ENCODE peak calls at places on chromosome 1, in five cellular contexts. O, Z, K, V and F are unnamed samples. For H3K4me1, the result is how much of the 10 kb centered on the place peaks cover.

GRCh38 chr1:234001817-234002216 is 97.3 kb downstream of the SLC35F3 start:
- DNase-seq in V (no peak), K (no peak), O (no peak), Z (no peak), F (no peak)

GRCh38 chr1:19648689-19649088 is 4.6 kb downstream of the NBL1 start:
- DNase-seq in Z (peak), K (no peak), O (peak), V (no peak), F (no peak)

GRCh38 chr1:163082971-163083370 is 13.8 kb downstream of the RGS4 start:
- DNase-seq in O (no peak), V (peak), Z (no peak), K (no peak), F (no peak)

GRCh38 chr1:241507189-241507820 is 12.2 kb downstream of the FH start:
- DNase-seq in V (no peak), K (no peak), O (peak), Z (no peak), F (no peak)

GRCh38 chr1:31412732-31413404 is at the start of gene SERINC2:
- DNase-seq in O (peak), Z (peak), V (no peak), K (no peak), F (no peak)

GRCh38 chr1:175313672-175314225 is 121.2 kb upstream of the KIAA0040 start:
- DNase-seq in O (no peak), Z (no peak), V (no peak), K (no peak), F (no peak)

GRCh38 chr1:234972411-234973191 is 156.0 kb downstream of the TOMM20 start:
- DNase-seq in K (no peak), Z (no peak), V (no peak), O (peak), F (peak)

GRCh38 chr1:25255711-25256577 is 8.7 kb upstream of the RSRP1 start:
- DNase-seq in Z (no peak), V (no peak), O (no peak), K (no peak), F (no peak)

GRCh38 chr1:95668165-95668564 is 434.2 kb downstream of the RWDD3 start:
- DNase-seq in Z (no peak), V (no peak), O (no peak), K (no peak), F (no peak)

GRCh38 chr1:93977546-93977945 is 68.3 kb upstream of the GCLM start:
- DNase-seq in K (peak), Z (no peak), O (peak), V (no peak), F (no peak)

GRCh38 chr1:2523891-2524609 is 2.3 kb downstream of the PANK4 start:
- DNase-seq in V (no peak), O (no peak), Z (no peak), K (no peak), F (no peak)

GRCh38 chr1:62687421-62687902 is 724 bp downstream of the DOCK7 start:
- DNase-seq in K (no peak), V (peak), O (peak), Z (no peak), F (no peak)

GRCh38 chr1:32798191-32798590 is 19.0 kb downstream of the YARS1 start:
- DNase-seq in K (peak), O (peak), Z (no peak), V (no peak), F (no peak)

GRCh38 chr1:201459775-201460174 is 9.2 kb downstream of the PHLDA3 start:
- DNase-seq in K (no peak), O (no peak), Z (no peak), V (no peak), F (no peak)

GRCh38 chr1:150093805-150094204 is 26.2 kb downstream of the VPS45 start:
- DNase-seq in K (no peak), Z (no peak), O (no peak), V (peak), F (no peak)

GRCh38 chr1:156126701-156127534 is 12.4 kb downstream of the LMNA start:
- DNase-seq in O (peak), V (no peak), Z (no peak), K (no peak), F (no peak)

GRCh38 chr1:87115317-87115885 is 201.0 kb downstream of the HS2ST1 start:
- DNase-seq in O (peak), V (no peak), K (peak), Z (no peak), F (no peak)

GRCh38 chr1:172870901-172871606 is 179.7 kb downstream of the TNFSF18 start:
- DNase-seq in Z (no peak), V (no peak), K (peak), O (peak), F (no peak)

GRCh38 chr1:77370588-77371306 is 88.9 kb downstream of the AK5 start:
- DNase-seq in O (peak), V (no peak), Z (no peak), K (peak), F (no peak)

GRCh38 chr1:64136749-64137568 is 66.5 kb upstream of the UBE2U start:
- DNase-seq in Z (peak), K (peak), V (peak), O (peak), F (peak)

GRCh38 chr1:182485861-182486260 is 35.9 kb downstream of the RGSL1 start:
- DNase-seq in K (no peak), O (no peak), V (no peak), Z (no peak), F (no peak)

DNA sequence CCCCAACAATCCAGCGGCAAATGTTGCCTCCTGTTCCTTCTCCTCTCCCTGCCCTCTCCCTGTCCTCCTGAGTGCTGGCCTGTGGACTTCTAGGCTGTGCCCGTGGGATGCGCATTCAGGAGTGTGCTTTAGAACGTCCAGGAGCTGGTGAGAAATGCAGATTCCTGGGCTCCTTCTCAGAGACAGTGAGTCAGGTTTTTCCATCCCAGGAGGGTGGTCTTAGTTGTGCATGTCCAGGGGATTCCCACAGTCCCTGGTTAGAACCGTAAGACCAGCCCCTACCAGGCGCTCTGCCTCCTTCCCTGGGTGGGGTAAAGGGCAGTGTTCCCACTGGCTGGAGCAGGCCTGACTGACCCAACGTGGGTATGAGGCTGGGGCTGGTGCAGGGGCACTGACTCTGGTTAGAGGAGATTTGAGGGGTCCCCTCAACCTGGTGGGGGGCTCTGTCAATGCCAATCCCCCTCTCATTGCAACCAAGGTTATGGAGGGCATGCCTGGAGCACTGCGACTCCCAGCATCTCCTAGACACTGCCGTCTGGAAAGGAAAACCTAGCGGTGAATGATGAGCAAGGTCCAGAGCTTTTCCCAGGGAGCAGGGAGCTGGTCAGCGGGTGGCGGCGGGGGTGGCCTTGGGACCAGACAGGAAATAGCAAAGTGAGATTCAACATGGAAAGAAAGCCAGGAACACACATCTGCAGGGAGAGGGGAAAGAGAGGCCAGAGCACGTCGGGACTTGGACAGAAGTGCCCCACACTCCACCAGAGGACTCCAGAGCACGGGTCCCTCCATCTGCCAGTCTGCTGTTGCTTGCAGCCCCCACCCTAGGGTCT is 38.6 kb downstream of the HSPG2 start:
- DNase-seq in K (no peak), V (no peak), O (peak), Z (no peak), F (no peak)
- H3K4me1 ChIP-seq in K (under half), V (half or more), O (half or more), Z (under half), F (half or more)

GRCh38 chr1:6241887-6242740 is 1.9 kb upstream of the HES3 start:
- DNase-seq in O (peak), K (no peak), V (no peak), Z (peak), F (no peak)

GRCh38 chr1:6239950-6240768 is 3.8 kb upstream of the HES3 start:
- DNase-seq in Z (peak), V (no peak), K (no peak), O (peak), F (no peak)

GRCh38 chr1:6243053-6243834 is 735 bp upstream of the HES3 start:
- DNase-seq in Z (peak), V (no peak), K (no peak), O (no peak), F (no peak)

GRCh38 chr1:6239213-6239752 is 3.5 kb upstream of the ICMT start:
- DNase-seq in Z (peak), K (no peak), V (no peak), O (no peak), F (no peak)

GRCh38 chr1:6241107-6241886 is 2.7 kb upstream of the HES3 start:
- DNase-seq in K (no peak), Z (no peak), V (no peak), O (no peak), F (no peak)
- H3K4me1 ChIP-seq in K (under half), Z (under half), V (under half), O (under half), F (under half)

GRCh38 chr1:29684141-29684540 is 447.8 kb downstream of the PTPRU start:
- DNase-seq in V (no peak), K (no peak), Z (no peak), O (no peak), F (peak)

GRCh38 chr1:29687601-29688244 is 451.4 kb downstream of the PTPRU start:
- DNase-seq in Z (no peak), O (peak), K (no peak), V (no peak), F (peak)

GRCh38 chr1:29687166-29687565 is 450.8 kb downstream of the PTPRU start:
- DNase-seq in Z (no peak), K (no peak), V (no peak), O (peak), F (peak)

GRCh38 chr1:29685387-29685786 is 449.1 kb downstream of the PTPRU start:
- DNase-seq in O (no peak), V (no peak), Z (no peak), K (no peak), F (peak)

GRCh38 chr1:29686012-29686930 is 449.9 kb downstream of the PTPRU start:
- DNase-seq in V (no peak), K (no peak), Z (no peak), O (peak), F (peak)
- H3K4me1 ChIP-seq in V (under half), K (under half), Z (under half), O (under half), F (under half)

GRCh38 chr1:116328671-116329070 is 44.4 kb upstream of the ATP1A1 start:
- DNase-seq in Z (no peak), O (no peak), V (no peak), K (no peak), F (no peak)
- H3K4me1 ChIP-seq in Z (under half), O (under half), V (under half), K (under half), F (under half)

GRCh38 chr1:145982010-145982723 is 14.2 kb downstream of the TXNIP start:
- DNase-seq in Z (no peak), O (no peak), K (no peak), V (peak), F (no peak)
- H3K4me1 ChIP-seq in Z (under half), O (under half), K (under half), V (half or more), F (under half)